ENCODE peak calls at places on chromosomes 2 and 18, in five cellular contexts. Z is cardiac fibroblast; F is right lobe of liver; C is stimulated activated CD4-positive, alpha-beta T cell treated with anti-CD3 and anti-CD28 coated beads, TNF-alpha, amount 100 ng/mL, for 48 hours; V is small intestine. N is an unnamed sample.

GRCh38 chr18:49988101-49988500 is 174.8 kb upstream of the ACAA2 start:
- DNase-seq in Z (no peak), V (no peak), F (no peak), C (no peak), N (no peak)

GRCh38 chr2:11777066-11777782 is 30.8 kb downstream of the LPIN1 start:
- DNase-seq in F (no peak), C (no peak), Z (no peak), V (peak), N (no peak)

GRCh38 chr2:41779873-41780272 is 267.9 kb upstream of the PKDCC start:
- DNase-seq in F (no peak), Z (no peak), C (no peak), V (no peak), N (no peak)

GRCh38 chr2:127515383-127515915 is 10.8 kb downstream of the IWS1 start:
- DNase-seq in V (no peak), C (no peak), F (no peak), Z (no peak), N (no peak)

GRCh38 chr18:57437433-57437781 is 2.2 kb downstream of the ONECUT2 start:
- DNase-seq in V (no peak), Z (no peak), F (peak), C (no peak), N (no peak)

GRCh38 chr2:72603481-72603880 is 222.4 kb downstream of the EXOC6B start:
- DNase-seq in F (no peak), V (no peak), Z (peak), C (no peak), N (no peak)

GRCh38 chr18:49631146-49631866 is 69.4 kb downstream of the LIPG start:
- DNase-seq in V (no peak), Z (no peak), F (peak), C (no peak), N (no peak)

GRCh38 chr2:15974203-15974452 is 33.8 kb downstream of the MYCN start:
- DNase-seq in F (no peak), V (no peak), C (no peak), Z (no peak), N (no peak)

GRCh38 chr2:230904856-230905447 is 20.1 kb downstream of the GPR55 start:
- DNase-seq in Z (no peak), V (no peak), F (no peak), C (no peak), N (no peak)

GRCh38 chr2:120498576-120499394 is 152.8 kb downstream of the INHBB start:
- DNase-seq in C (no peak), F (no peak), Z (no peak), V (no peak), N (no peak)

GRCh38 chr18:75405341-75405740 is 22.2 kb downstream of the SMIM21 start:
- DNase-seq in F (no peak), Z (peak), C (no peak), V (no peak), N (no peak)

GRCh38 chr2:45908316-45909150 is 257.1 kb downstream of the PRKCE start:
- DNase-seq in Z (no peak), V (no peak), F (no peak), C (no peak), N (no peak)

GRCh38 chr2:241514986-241515737 is 6.8 kb upstream of the STK25 start:
- DNase-seq in F (no peak), C (no peak), Z (no peak), V (peak), N (no peak)

GRCh38 chr2:46615555-46616487 is 136.5 kb downstream of the TMEM247 start:
- DNase-seq in Z (peak), F (no peak), V (peak), C (peak), N (no peak)

GRCh38 chr2:42854207-42854818 is 61.9 kb upstream of the HAAO start:
- DNase-seq in Z (peak), C (no peak), V (no peak), F (peak), N (no peak)

GRCh38 chr2:148317598-148317997 is 296.7 kb downstream of the MBD5 start:
- DNase-seq in F (no peak), C (no peak), V (no peak), Z (no peak), N (no peak)

GRCh38 chr2:238914648-238915015 is 66.7 kb downstream of the TWIST2 start:
- DNase-seq in V (no peak), Z (peak), F (no peak), C (no peak), N (peak)

N was measured in HTR-8/SVneo.